ENCODE peak calls at places on chromosomes 3 and 15, in five cellular contexts. R, H, U, D and T are unnamed samples. For H3K36me3, the result is how much of the 10 kb centered on the place peaks cover.

GRCh38 chr3:99789322-99789721 is 28.3 kb upstream of the CMSS1 start:
- DNase-seq in R (peak), H (no peak), U (no peak), D (peak), T (no peak)

GRCh38 chr3:36756272-36756671 is 8.1 kb downstream of the DCLK3 start:
- DNase-seq in R (no peak), H (no peak), U (no peak), D (no peak), T (peak)

GRCh38 chr3:62567097-62568021 is 194.0 kb upstream of the FEZF2 start:
- DNase-seq in R (no peak), H (no peak), U (no peak), D (peak), T (peak)

GRCh38 chr3:102230057-102230456 is 204.8 kb upstream of the ZPLD1 start:
- DNase-seq in R (no peak), H (no peak), U (no peak), D (no peak), T (no peak)

GRCh38 chr3:197490098-197490497 is 65.7 kb downstream of the BDH1 start:
- DNase-seq in R (no peak), H (no peak), U (no peak), D (peak), T (no peak)

GRCh38 chr15:89068325-89068784 is 19.9 kb upstream of the ABHD2 start:
- DNase-seq in R (no peak), H (peak), U (no peak), D (peak), T (no peak)

GRCh38 chr15:76470691-76471090 is 134.1 kb downstream of the ISL2 start:
- DNase-seq in R (no peak), H (no peak), U (no peak), D (peak), T (no peak)

GRCh38 chr3:15839568-15839967 is 41.8 kb upstream of the ANKRD28 start:
- DNase-seq in R (no peak), H (no peak), U (no peak), D (no peak), T (no peak)

GRCh38 chr3:40534283-40534682 is 9.5 kb downstream of the ZNF621 start:
- DNase-seq in R (no peak), H (no peak), U (no peak), D (no peak), T (no peak)

GRCh38 chr3:66639794-66640356 is 139.1 kb upstream of the LRIG1 start:
- DNase-seq in R (no peak), H (no peak), U (no peak), D (peak), T (no peak)

GRCh38 chr15:65244638-65245037 is 33.4 kb upstream of the CILP start:
- DNase-seq in R (no peak), H (no peak), U (no peak), D (no peak), T (no peak)

GRCh38 chr3:177440456-177441105 is 243.3 kb upstream of the TBL1XR1 start:
- DNase-seq in R (no peak), H (no peak), U (no peak), D (no peak), T (no peak)

DNA sequence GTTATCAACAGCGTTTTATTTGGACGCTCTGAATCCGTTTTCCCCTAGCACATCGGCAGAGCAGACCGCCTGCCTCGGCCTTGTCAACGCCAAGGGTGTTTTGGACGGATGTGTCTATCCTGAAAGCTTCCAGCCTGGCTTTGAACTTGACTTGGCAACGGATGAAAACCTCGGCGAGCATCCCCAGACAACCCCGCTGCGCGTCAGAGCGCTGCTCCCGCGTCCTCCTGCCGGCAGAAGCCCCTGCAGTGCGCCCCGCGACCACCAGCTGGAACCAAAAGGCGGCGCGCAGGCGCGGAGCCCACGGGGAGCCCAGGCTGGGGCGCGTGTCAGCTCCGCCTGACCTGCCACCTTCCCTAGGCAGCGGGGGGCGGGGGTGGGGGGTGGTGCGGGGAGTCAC is 26.2 kb upstream of the ARL8B start:
- DNase-seq in R (no peak), H (no peak), U (no peak), D (peak), T (no peak)
- H3K4me3 ChIP-seq in R (no peak), H (peak), U (no peak), D (no peak), T (no peak)

GRCh38 chr3:134366928-134367352 is 7.3 kb downstream of the AMOTL2 start:
- DNase-seq in R (no peak), H (peak), U (no peak), D (no peak), T (no peak)
- H3K36me3 ChIP-seq in R (under half), H (under half), U (under half), D (half or more), T (under half)

DNA sequence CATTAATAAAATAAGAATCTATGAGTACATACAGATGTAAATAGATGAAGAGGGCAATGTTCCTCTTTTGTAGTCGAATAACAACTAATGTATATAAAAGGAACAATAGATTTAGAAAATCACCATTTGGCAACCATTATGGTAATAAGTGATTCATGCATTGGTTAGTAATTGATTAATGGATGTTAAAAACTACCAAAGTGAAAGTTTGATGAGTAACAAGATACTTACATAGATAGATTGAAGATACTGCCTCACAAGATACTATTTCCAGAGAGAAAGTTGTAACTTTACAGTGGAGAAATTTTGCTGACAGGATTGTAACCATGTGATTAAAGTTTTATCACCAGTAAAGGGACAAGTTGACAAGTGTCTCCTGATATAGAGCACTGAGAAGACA is 55.0 kb downstream of the TCF12 start:
- DNase-seq in R (no peak), H (no peak), U (no peak), D (no peak), T (no peak)
- H3K27ac ChIP-seq in R (no peak), H (no peak), U (no peak), D (no peak), T (no peak)

DNA sequence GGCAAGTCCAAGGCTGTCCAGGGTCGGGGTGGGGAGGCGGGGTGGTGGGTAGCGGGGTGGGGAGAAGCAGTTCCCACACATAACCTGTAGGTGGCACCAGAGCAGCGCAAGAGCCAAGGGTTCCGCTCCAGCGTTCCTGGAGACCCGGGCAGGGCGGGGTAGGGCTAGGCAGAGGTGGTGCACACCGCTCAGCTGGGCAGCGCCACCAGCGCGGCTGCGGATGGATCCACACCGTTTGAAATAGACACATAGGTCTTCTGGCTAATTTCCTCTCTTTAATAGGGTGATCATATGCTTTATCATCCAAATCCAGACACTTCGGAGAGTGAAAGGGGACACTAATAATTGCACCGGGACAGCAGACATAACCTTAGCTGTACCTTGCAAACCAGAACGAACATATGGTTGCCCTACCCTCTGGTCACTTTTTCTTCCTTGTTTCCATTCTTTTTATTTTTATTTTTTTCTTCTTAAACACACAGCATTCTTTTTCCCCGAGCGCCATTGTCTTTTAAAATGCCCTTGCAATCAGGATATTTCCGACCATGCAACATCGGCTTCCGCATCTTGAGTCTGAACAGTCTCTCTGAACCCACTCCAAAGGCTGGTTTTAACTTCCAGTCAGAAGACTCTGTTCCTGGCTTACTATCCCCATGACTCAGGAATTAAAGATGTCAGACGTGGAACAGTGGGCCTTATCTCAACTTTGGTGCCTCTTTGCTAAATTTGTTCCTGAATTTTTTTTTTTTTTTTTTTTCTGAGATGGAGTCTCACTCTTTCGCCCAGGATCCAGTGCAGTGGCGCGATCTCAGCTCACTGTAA is 12.5 kb upstream of the ZSCAN2 start:
- DNase-seq in R (peak), H (peak), U (peak), D (peak), T (peak)
- H3K4me3 ChIP-seq in R (no peak), H (peak), U (no peak), D (peak), T (no peak)